ENCODE peak calls at places on chromosomes 3 and 15, in seven cellular contexts. V, D, I, B, G, S and K are unnamed samples.

GRCh38 chr3:123286308-123287023 is 84.7 kb downstream of the SEC22A start:
- DNase-seq in D (peak), B (peak), S (peak), V (no peak), I (peak), G (no peak), K (peak)

GRCh38 chr3:52527732-52528595 is 5.7 kb downstream of the NT5DC2 start:
- DNase-seq in S (no peak), B (no peak), V (no peak), I (no peak), G (peak), D (no peak), K (no peak)

GRCh38 chr3:185205865-185206264 is 48.0 kb downstream of the EHHADH start:
- DNase-seq in S (no peak), B (no peak), G (no peak), D (no peak), V (no peak), I (no peak), K (no peak)

GRCh38 chr3:27220166-27220565 is 149.0 kb downstream of the NEK10 start:
- DNase-seq in G (no peak), S (no peak), V (no peak), D (no peak), I (no peak), B (no peak), K (no peak)

GRCh38 chr15:64596701-64597468 is 136.5 kb downstream of the ZNF609 start:
- DNase-seq in G (no peak), I (peak), B (peak), S (peak), D (peak), V (no peak), K (peak)

GRCh38 chr15:69472575-69472974 is 20.0 kb downstream of the RPLP1 start:
- DNase-seq in I (no peak), G (no peak), D (no peak), V (no peak), B (no peak), S (no peak), K (no peak)

GRCh38 chr3:194204793-194205065 is 68.8 kb downstream of the HES1 start:
- DNase-seq in I (no peak), D (no peak), G (no peak), S (no peak), B (no peak), V (no peak), K (no peak)

GRCh38 chr3:187799942-187800637 is 54.8 kb upstream of the BCL6 start:
- DNase-seq in S (no peak), I (no peak), V (no peak), B (no peak), G (no peak), D (no peak), K (no peak)

GRCh38 chr3:126749547-126749875 is 45.5 kb downstream of the CHCHD6 start:
- DNase-seq in D (no peak), V (no peak), S (no peak), I (no peak), B (no peak), G (no peak), K (no peak)

GRCh38 chr15:84826369-84826823 is 9.2 kb downstream of the ALPK3 start:
- DNase-seq in B (no peak), G (no peak), S (peak), I (peak), V (no peak), D (peak), K (peak)

GRCh38 chr15:98884894-98885293 is 122.7 kb downstream of the PGPEP1L start:
- DNase-seq in S (no peak), B (no peak), G (no peak), V (no peak), D (no peak), I (no peak), K (no peak)

GRCh38 chr15:62711691-62712454 is 330.7 kb upstream of the TPM1 start:
- DNase-seq in V (no peak), B (no peak), D (no peak), S (peak), G (no peak), I (no peak), K (no peak)

GRCh38 chr3:183212096-183212495 is 41.0 kb upstream of the B3GNT5 start:
- DNase-seq in G (no peak), B (no peak), S (no peak), D (no peak), I (no peak), V (no peak), K (no peak)

GRCh38 chr3:172448661-172449467 is 608 bp upstream of the GHSR start:
- DNase-seq in B (no peak), D (no peak), I (no peak), V (no peak), S (no peak), G (no peak), K (no peak)

GRCh38 chr3:168884353-168884903 is 779.1 kb downstream of the MECOM start:
- DNase-seq in B (peak), G (no peak), S (peak), I (peak), V (no peak), D (peak), K (peak)

GRCh38 chr3:119763466-119763865 is 18.4 kb upstream of the NR1I2 start:
- DNase-seq in V (no peak), S (no peak), G (no peak), I (no peak), D (no peak), B (no peak), K (no peak)

GRCh38 chr3:106825962-106826605 is 551.2 kb upstream of the CCDC54 start:
- DNase-seq in S (peak), G (no peak), D (peak), V (no peak), I (no peak), B (no peak), K (no peak)